ENCODE peak calls at places on chromosomes 3 and 15, in five cellular contexts. C is CD8-positive, alpha-beta memory T cell; Q is activated T-helper 1 cell treated with Interleukin-2 at 50 U/mL for 16 hours; H is GM10248; P is HCT116. U is an unnamed sample.

GRCh38 chr3:88596451-88596850 is 446.7 kb downstream of the C3orf38 start:
- DNase-seq in C (no peak), Q (no peak), H (no peak), P (no peak), U (no peak)

GRCh38 chr3:157819415-157819814 is 286.8 kb downstream of the SHOX2 start:
- DNase-seq in C (no peak), Q (no peak), H (no peak), P (no peak), U (no peak)

GRCh38 chr3:64438837-64439236 is 213.6 kb upstream of the PRICKLE2 start:
- DNase-seq in C (no peak), Q (no peak), H (no peak), P (no peak), U (no peak)

GRCh38 chr3:9686703-9687102 is 16.9 kb upstream of the CPNE9 start:
- DNase-seq in C (no peak), Q (no peak), H (no peak), P (no peak), U (no peak)

GRCh38 chr3:99131876-99132275 is 230.4 kb upstream of the DCBLD2 start:
- DNase-seq in C (no peak), Q (no peak), H (no peak), P (no peak), U (no peak)

GRCh38 chr15:51907136-51907862 is 64.3 kb downstream of the LEO1 start:
- DNase-seq in C (no peak), Q (no peak), H (no peak), P (peak), U (peak)

GRCh38 chr3:70861855-70862254 is 549.4 kb upstream of the MDFIC2 start:
- DNase-seq in C (no peak), Q (no peak), H (no peak), P (no peak), U (no peak)

GRCh38 chr3:37764586-37764985 is 97.1 kb upstream of the CTDSPL start:
- DNase-seq in C (no peak), Q (no peak), H (no peak), P (no peak), U (no peak)

GRCh38 chr3:87167634-87168456 is 59.3 kb upstream of the CHMP2B start:
- DNase-seq in C (no peak), Q (no peak), H (peak), P (peak), U (peak)

GRCh38 chr3:5463986-5464385 is 276.5 kb downstream of the EDEM1 start:
- DNase-seq in C (no peak), Q (no peak), H (no peak), P (no peak), U (no peak)

GRCh38 chr3:56320907-56321306 is 147.4 kb downstream of the ERC2 start:
- DNase-seq in C (no peak), Q (no peak), H (no peak), P (no peak), U (no peak)

GRCh38 chr15:82570721-82571519 is 30.7 kb upstream of the RPS17 start:
- DNase-seq in C (no peak), Q (no peak), H (no peak), P (no peak), U (no peak)

GRCh38 chr15:25178835-25179672 is 224.3 kb downstream of the SNRPN start:
- DNase-seq in C (no peak), Q (no peak), H (no peak), P (no peak), U (no peak)

GRCh38 chr15:72532991-72533601 is 59.0 kb downstream of the ARIH1 start:
- DNase-seq in C (no peak), Q (no peak), H (no peak), P (no peak), U (no peak)

GRCh38 chr15:59345326-59345725 is 27.3 kb downstream of the MYO1E start:
- DNase-seq in C (no peak), Q (no peak), H (no peak), P (no peak), U (no peak)

GRCh38 chr15:23038741-23039150 is 623 bp downstream of the TUBGCP5 start:
- DNase-seq in C (no peak), Q (no peak), H (no peak), P (no peak), U (no peak)

GRCh38 chr3:109897734-109898133 is 560.4 kb upstream of the DPPA4 start:
- DNase-seq in C (no peak), Q (no peak), H (no peak), P (no peak), U (no peak)

GRCh38 chr3:50519471-50520089 is 16.1 kb upstream of the CACNA2D2 start:
- DNase-seq in C (peak), Q (peak), H (peak), P (peak), U (peak)

GRCh38 chr3:195558602-195559001 is 15.5 kb upstream of the PPP1R2 start:
- DNase-seq in C (no peak), Q (no peak), H (peak), P (peak), U (peak)

GRCh38 chr3:117719316-117719926 is 1009.8 kb downstream of the TUSC7 start:
- DNase-seq in C (no peak), Q (no peak), H (peak), P (peak), U (no peak)

GRCh38 chr15:68658641-68659358 is 80.0 kb downstream of the CORO2B start:
- DNase-seq in C (no peak), Q (no peak), H (no peak), P (no peak), U (no peak)

GRCh38 chr15:48945386-48945785 is 18.3 kb downstream of the SHC4 start:
- DNase-seq in C (no peak), Q (no peak), H (no peak), P (no peak), U (no peak)

GRCh38 chr3:86388848-86389247 is 602.1 kb downstream of the VGLL3 start:
- DNase-seq in C (no peak), Q (no peak), H (no peak), P (no peak), U (no peak)

GRCh38 chr3:33833408-33834116 is 35.1 kb downstream of the PDCD6IP start:
- DNase-seq in C (no peak), Q (no peak), H (peak), P (no peak), U (no peak)

GRCh38 chr3:188170461-188171459 is 16.8 kb downstream of the LPP start:
- DNase-seq in C (no peak), Q (peak), H (no peak), P (no peak), U (peak)

GRCh38 chr15:38130200-38130567 is 122.5 kb upstream of the SPRED1 start:
- DNase-seq in C (no peak), Q (no peak), H (peak), P (no peak), U (no peak)